ENCODE peak calls at places on chromosomes 7 and 10, in four cellular contexts. E is adrenal gland, F is upper lobe of left lung, R is breast epithelium. P is an unnamed sample.
A peak's percentile ranks its signal among the peaks of the same experiment; 100 is the strongest.

GRCh38 chr10:4847580-4848020 is 21.6 kb downstream of the AKR1E2 start:
- DNase-seq in E (peak; percentile 41), R (peak; percentile 36), F (no peak), P (no peak)

GRCh38 chr10:34587002-34587740 is 227.9 kb downstream of the PARD3 start:
- DNase-seq in F (no peak), R (no peak), E (no peak), P (no peak)

GRCh38 chr10:13485623-13486022 is 43.2 kb downstream of the BEND7 start:
- DNase-seq in E (no peak), F (no peak), R (no peak), P (no peak)

GRCh38 chr10:24762966-24763623 is 39.4 kb upstream of the ARHGAP21 start:
- DNase-seq in R (no peak), E (no peak), F (no peak), P (no peak)

GRCh38 chr10:43785252-43785651 is 136.6 kb upstream of the ZNF32 start:
- DNase-seq in R (no peak), F (no peak), E (no peak), P (no peak)

GRCh38 chr7:28125381-28126046 is 55.1 kb downstream of the JAZF1 start:
- DNase-seq in F (no peak), E (no peak), R (no peak), P (no peak)

GRCh38 chr10:13684252-13684791 is 97.6 kb downstream of the PRPF18 start:
- DNase-seq in R (no peak), E (peak; percentile 86), F (peak; percentile 59), P (no peak)

GRCh38 chr7:134089446-134089845 is 37.7 kb upstream of the LRGUK start:
- DNase-seq in R (no peak), E (no peak), F (no peak), P (no peak)

GRCh38 chr7:24573554-24574338 is 494 bp downstream of the PALS2 start:
- DNase-seq in E (peak; percentile 60), R (peak; percentile 24), F (peak; percentile 26), P (peak; percentile 22)

GRCh38 chr7:36487756-36488336 is 98.2 kb downstream of the ANLN start:
- DNase-seq in F (no peak), R (no peak), E (no peak), P (no peak)

GRCh38 chr7:114047889-114048288 is 129.1 kb upstream of the PPP1R3A start:
- DNase-seq in R (no peak), F (no peak), E (no peak), P (no peak)

GRCh38 chr10:52740913-52741675 is 31.5 kb downstream of the MBL2 start:
- DNase-seq in F (peak; percentile 35), E (peak; percentile 69), R (no peak), P (no peak)

GRCh38 chr10:22217842-22218241 is at the start of gene EBLN1:
- DNase-seq in E (no peak), F (no peak), R (no peak), P (no peak)

GRCh38 chr7:129514683-129515082 is 12.4 kb downstream of the SMKR1 start:
- DNase-seq in F (no peak), R (no peak), E (no peak), P (no peak)

GRCh38 chr7:1058821-1059199 is 14.5 kb downstream of the GPR146 start:
- DNase-seq in F (no peak), E (no peak), R (no peak), P (peak; percentile 29)

GRCh38 chr10:124566981-124567835 is 105.6 kb downstream of the LHPP start:
- DNase-seq in E (no peak), F (no peak), R (no peak), P (no peak)

GRCh38 chr7:80584778-80585177 is 53.7 kb upstream of the CD36 start:
- DNase-seq in R (no peak), F (peak; percentile 64), E (no peak), P (no peak)

GRCh38 chr10:129468187-129468586 is 1.1 kb downstream of the MGMT start:
- DNase-seq in F (no peak), R (no peak), E (no peak), P (no peak)

GRCh38 chr10:122981066-122981464 is 864 bp downstream of the PSTK start:
- DNase-seq in E (no peak), F (no peak), R (no peak), P (no peak)

GRCh38 chr10:129910861-129911260 is 53.2 kb downstream of the EBF3 start:
- DNase-seq in R (no peak), F (no peak), E (no peak), P (no peak)

GRCh38 chr7:96061844-96062243 is 260.1 kb downstream of the SLC25A13 start:
- DNase-seq in E (peak; percentile 54), R (no peak), F (no peak), P (no peak)

GRCh38 chr7:123824754-123825067 is 20.3 kb upstream of the HYAL4 start:
- DNase-seq in E (no peak), F (no peak), R (no peak), P (no peak)

GRCh38 chr7:73701357-73701995 is 18.0 kb downstream of the STX1A start:
- DNase-seq in F (no peak), R (no peak), E (peak; percentile 81), P (no peak)

GRCh38 chr7:1678571-1679325 is 8.7 kb downstream of the ELFN1 start:
- DNase-seq in R (no peak), E (peak; percentile 36), F (peak; percentile 17), P (no peak)

GRCh38 chr10:97229322-97229721 is 43.6 kb upstream of the SLIT1 start:
- DNase-seq in F (no peak), R (no peak), E (no peak), P (no peak)

GRCh38 chr7:136692221-136692620 is 176.2 kb upstream of the CHRM2 start:
- DNase-seq in R (no peak), F (no peak), E (no peak), P (no peak)

GRCh38 chr7:131826960-131827359 is 270.5 kb upstream of the PODXL start:
- DNase-seq in R (no peak), F (no peak), E (no peak), P (no peak)

GRCh38 chr7:100678291-100678984 is 4.9 kb downstream of the GNB2 start:
- DNase-seq in R (no peak), E (peak; percentile 64), F (no peak), P (no peak)

GRCh38 chr10:36248314-36248981 is 606.4 kb upstream of the FZD8 start:
- DNase-seq in E (no peak), R (no peak), F (no peak), P (no peak)

GRCh38 chr10:3987142-3987974 is 202.3 kb upstream of the KLF6 start:
- DNase-seq in R (no peak), F (no peak), E (peak; percentile 56), P (no peak)

GRCh38 chr10:63437334-63437949 is 28.3 kb downstream of the JMJD1C start:
- DNase-seq in R (no peak), F (no peak), E (no peak), P (no peak)

GRCh38 chr10:122531935-122532334 is 28.6 kb upstream of the DMBT1 start:
- DNase-seq in E (no peak), R (no peak), F (peak; percentile 83), P (no peak)

DNA sequence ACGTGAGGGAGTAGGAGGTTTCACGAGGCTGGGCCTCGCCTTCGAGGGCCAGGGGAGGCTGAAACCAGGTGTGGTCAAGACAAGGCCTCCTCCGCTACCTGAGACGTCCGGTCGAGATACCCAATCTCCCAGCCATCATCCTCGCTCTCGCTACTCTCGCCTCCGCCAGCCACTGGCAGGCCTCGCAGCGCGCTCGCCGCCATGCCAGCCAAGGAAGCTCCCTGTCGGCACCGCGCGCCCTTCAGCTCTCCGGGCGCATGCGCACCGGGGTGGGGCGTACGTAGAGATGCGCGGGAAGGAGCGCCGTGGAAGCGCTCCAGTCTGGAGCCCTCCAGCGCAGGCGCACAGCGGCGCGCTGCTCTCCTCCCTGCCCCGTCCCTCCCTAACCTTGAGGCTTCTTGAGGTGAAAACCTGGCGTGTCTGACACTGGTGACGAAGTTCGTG is at the start of gene ASZ1:
- DNase-seq in E (no peak), R (no peak), F (no peak), P (no peak)
- H3K27me3 ChIP-seq in E (no peaks in the 10 kb centered on the region), R (no peaks in the 10 kb centered on the region), F (no peaks in the 10 kb centered on the region), P (no peaks in the 10 kb centered on the region)

GRCh38 chr7:14020339-14020900 is 31.0 kb upstream of the ETV1 start:
- DNase-seq in E (no peak), R (no peak), F (no peak), P (no peak)

GRCh38 chr7:14021069-14021468 is 31.6 kb upstream of the ETV1 start:
- DNase-seq in E (no peak), F (no peak), R (no peak), P (no peak)

GRCh38 chr7:14023838-14024237 is 34.4 kb upstream of the ETV1 start:
- DNase-seq in F (no peak), R (no peak), E (no peak), P (no peak)

GRCh38 chr7:14023342-14023741 is 33.9 kb upstream of the ETV1 start:
- DNase-seq in F (no peak), E (no peak), R (no peak), P (no peak)

GRCh38 chr7:14024406-14024805 is 34.9 kb upstream of the ETV1 start:
- DNase-seq in R (no peak), F (no peak), E (no peak), P (no peak)
- H3K9me3 ChIP-seq in R (no peaks in the 10 kb centered on the region), F (no peaks in the 10 kb centered on the region), E (no peaks in the 10 kb centered on the region), P (no peaks in the 10 kb centered on the region)

DNA sequence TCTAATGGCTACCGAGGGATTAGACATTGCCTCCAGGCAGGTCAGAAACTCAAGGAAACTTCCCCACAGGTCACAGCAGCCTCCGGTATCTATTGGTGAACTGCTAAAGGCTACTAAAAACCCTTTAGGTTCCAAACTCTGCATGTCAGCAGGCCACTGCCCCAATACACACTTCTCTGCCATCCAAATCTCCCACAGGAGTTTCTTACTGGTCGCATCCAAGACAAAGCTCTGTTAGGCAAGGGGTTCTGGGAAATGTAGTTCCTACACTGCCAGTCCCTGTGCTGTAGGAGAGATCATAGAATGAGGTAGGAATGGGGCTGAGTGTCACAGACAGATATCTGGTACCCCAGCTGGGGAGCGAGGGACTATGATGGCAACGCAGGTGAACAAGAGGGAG is 757.0 kb upstream of the C7orf33 start:
- DNase-seq in E (no peak), R (no peak), F (no peak), P (no peak)
- H3K27ac ChIP-seq in E (no peak overlapping the region), R (no peak overlapping the region), F (no peak overlapping the region), P (no peak overlapping the region)

DNA sequence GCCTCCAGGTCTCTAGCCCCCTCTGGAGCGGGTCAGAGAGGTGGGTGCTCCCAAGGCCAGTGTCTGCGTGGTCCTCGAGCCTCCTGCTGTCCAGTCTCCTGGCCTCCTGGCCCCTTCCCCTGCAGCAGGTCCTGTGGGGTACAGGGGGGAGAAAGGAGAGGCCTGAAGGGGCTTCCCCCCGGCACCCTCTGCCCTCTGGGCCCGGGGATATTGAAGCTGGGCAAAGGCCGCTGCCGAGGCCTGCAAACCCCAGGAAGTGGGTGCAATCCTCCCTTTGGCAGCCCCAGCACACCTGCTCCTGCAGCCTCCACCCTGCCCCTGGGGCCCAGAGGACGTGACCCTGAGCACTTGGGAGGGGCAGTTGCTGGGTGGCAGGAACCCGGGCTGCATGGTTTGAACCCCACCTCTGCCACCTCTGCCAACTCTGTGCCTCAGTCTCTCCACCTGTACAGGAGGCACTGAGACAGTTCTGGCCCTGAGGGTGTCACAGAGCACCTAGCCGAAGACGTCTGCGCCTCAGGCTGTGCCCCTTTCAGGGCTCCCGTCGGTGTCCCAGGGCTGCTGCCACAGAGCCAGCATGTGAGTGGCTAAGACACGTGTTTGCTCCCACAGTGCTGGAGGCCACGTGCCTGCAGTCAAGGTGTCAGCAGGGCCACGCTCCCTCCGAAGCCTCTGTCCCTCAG is 59.1 kb upstream of the INPP5A start:
- DNase-seq in R (no peak), E (no peak), F (no peak), P (no peak)
- H3K27me3 ChIP-seq in R (no peaks in the 10 kb centered on the region), E (peaks cover 6% of the 10 kb centered on the region), F (no peaks in the 10 kb centered on the region), P (no peaks in the 10 kb centered on the region)